ENCODE peak calls at places on chromosomes 13 and 19, in ten cellular contexts. One of them, this sample, is unnamed.

GRCh38 chr13:101307181-101307701 is 109.1 kb downstream of the NALCN start:
- DNase-seq in substantia nigra: no peak
- DNase-seq in frontal cortex: no peak
- DNase-seq in stimulated activated CD8-positive, alpha-beta memory T cell treated with anti-CD3 and anti-CD28 coated beads, Interleukin-4, amount 100 ng/mL, for 1 hour: no peak
- DNase-seq in activated CD4-positive, alpha-beta T cell treated with anti-CD3 and anti-CD28 coated beads for 1 hour: no peak
- DNase-seq in Kasumi-1: no peak
- DNase-seq in effector memory CD8-positive, alpha-beta T cell: no peak
- DNase-seq in myocyte: peak
- DNase-seq in lung: no peak
- DNase-seq in GM19239: no peak
- DNase-seq in this sample: no peak

GRCh38 chr13:29039212-29039611 is 219.1 kb downstream of the MTUS2 start:
- DNase-seq in substantia nigra: no peak
- DNase-seq in frontal cortex: no peak
- DNase-seq in stimulated activated CD8-positive, alpha-beta memory T cell treated with anti-CD3 and anti-CD28 coated beads, Interleukin-4, amount 100 ng/mL, for 1 hour: no peak
- DNase-seq in activated CD4-positive, alpha-beta T cell treated with anti-CD3 and anti-CD28 coated beads for 1 hour: no peak
- DNase-seq in Kasumi-1: no peak
- DNase-seq in effector memory CD8-positive, alpha-beta T cell: no peak
- DNase-seq in myocyte: no peak
- DNase-seq in lung: no peak
- DNase-seq in GM19239: no peak
- DNase-seq in this sample: no peak

GRCh38 chr13:87123987-87124784 is 547.0 kb upstream of the SLITRK5 start:
- DNase-seq in substantia nigra: no peak
- DNase-seq in frontal cortex: no peak
- DNase-seq in stimulated activated CD8-positive, alpha-beta memory T cell treated with anti-CD3 and anti-CD28 coated beads, Interleukin-4, amount 100 ng/mL, for 1 hour: no peak
- DNase-seq in activated CD4-positive, alpha-beta T cell treated with anti-CD3 and anti-CD28 coated beads for 1 hour: no peak
- DNase-seq in Kasumi-1: peak
- DNase-seq in effector memory CD8-positive, alpha-beta T cell: no peak
- DNase-seq in myocyte: peak
- DNase-seq in lung: no peak
- DNase-seq in GM19239: no peak
- DNase-seq in this sample: no peak

GRCh38 chr13:60267498-60268202 is 103.9 kb upstream of the DIAPH3 start:
- DNase-seq in substantia nigra: no peak
- DNase-seq in frontal cortex: no peak
- DNase-seq in stimulated activated CD8-positive, alpha-beta memory T cell treated with anti-CD3 and anti-CD28 coated beads, Interleukin-4, amount 100 ng/mL, for 1 hour: no peak
- DNase-seq in activated CD4-positive, alpha-beta T cell treated with anti-CD3 and anti-CD28 coated beads for 1 hour: no peak
- DNase-seq in Kasumi-1: no peak
- DNase-seq in effector memory CD8-positive, alpha-beta T cell: peak
- DNase-seq in myocyte: peak
- DNase-seq in lung: no peak
- DNase-seq in GM19239: no peak
- DNase-seq in this sample: no peak

GRCh38 chr19:49939721-49940481 is 10.6 kb upstream of the NUP62 start:
- DNase-seq in substantia nigra: no peak
- DNase-seq in frontal cortex: no peak
- DNase-seq in stimulated activated CD8-positive, alpha-beta memory T cell treated with anti-CD3 and anti-CD28 coated beads, Interleukin-4, amount 100 ng/mL, for 1 hour: no peak
- DNase-seq in activated CD4-positive, alpha-beta T cell treated with anti-CD3 and anti-CD28 coated beads for 1 hour: no peak
- DNase-seq in Kasumi-1: no peak
- DNase-seq in effector memory CD8-positive, alpha-beta T cell: no peak
- DNase-seq in myocyte: no peak
- DNase-seq in lung: no peak
- DNase-seq in GM19239: no peak
- DNase-seq in this sample: no peak

GRCh38 chr13:40130871-40131636 is 475.6 kb downstream of the COG6 start:
- DNase-seq in substantia nigra: no peak
- DNase-seq in frontal cortex: no peak
- DNase-seq in stimulated activated CD8-positive, alpha-beta memory T cell treated with anti-CD3 and anti-CD28 coated beads, Interleukin-4, amount 100 ng/mL, for 1 hour: no peak
- DNase-seq in activated CD4-positive, alpha-beta T cell treated with anti-CD3 and anti-CD28 coated beads for 1 hour: no peak
- DNase-seq in Kasumi-1: no peak
- DNase-seq in effector memory CD8-positive, alpha-beta T cell: no peak
- DNase-seq in myocyte: no peak
- DNase-seq in lung: no peak
- DNase-seq in GM19239: no peak
- DNase-seq in this sample: no peak

GRCh38 chr13:33958964-33959363 is 141.0 kb downstream of the RFC3 start:
- DNase-seq in substantia nigra: no peak
- DNase-seq in frontal cortex: no peak
- DNase-seq in stimulated activated CD8-positive, alpha-beta memory T cell treated with anti-CD3 and anti-CD28 coated beads, Interleukin-4, amount 100 ng/mL, for 1 hour: no peak
- DNase-seq in activated CD4-positive, alpha-beta T cell treated with anti-CD3 and anti-CD28 coated beads for 1 hour: no peak
- DNase-seq in Kasumi-1: no peak
- DNase-seq in effector memory CD8-positive, alpha-beta T cell: no peak
- DNase-seq in myocyte: no peak
- DNase-seq in lung: no peak
- DNase-seq in GM19239: no peak
- DNase-seq in this sample: no peak

GRCh38 chr13:113526466-113527220 is 36.1 kb upstream of the DCUN1D2 start:
- DNase-seq in substantia nigra: no peak
- DNase-seq in frontal cortex: no peak
- DNase-seq in stimulated activated CD8-positive, alpha-beta memory T cell treated with anti-CD3 and anti-CD28 coated beads, Interleukin-4, amount 100 ng/mL, for 1 hour: no peak
- DNase-seq in activated CD4-positive, alpha-beta T cell treated with anti-CD3 and anti-CD28 coated beads for 1 hour: no peak
- DNase-seq in Kasumi-1: no peak
- DNase-seq in effector memory CD8-positive, alpha-beta T cell: no peak
- DNase-seq in myocyte: no peak
- DNase-seq in lung: no peak
- DNase-seq in GM19239: no peak
- DNase-seq in this sample: no peak

GRCh38 chr19:738509-739128 is 12.3 kb upstream of the MISP start:
- DNase-seq in substantia nigra: no peak
- DNase-seq in frontal cortex: no peak
- DNase-seq in stimulated activated CD8-positive, alpha-beta memory T cell treated with anti-CD3 and anti-CD28 coated beads, Interleukin-4, amount 100 ng/mL, for 1 hour: no peak
- DNase-seq in activated CD4-positive, alpha-beta T cell treated with anti-CD3 and anti-CD28 coated beads for 1 hour: no peak
- DNase-seq in Kasumi-1: no peak
- DNase-seq in effector memory CD8-positive, alpha-beta T cell: no peak
- DNase-seq in myocyte: no peak
- DNase-seq in lung: no peak
- DNase-seq in GM19239: no peak
- DNase-seq in this sample: no peak

GRCh38 chr19:11478167-11479089 is 2.4 kb downstream of the ELAVL3 start:
- DNase-seq in substantia nigra: peak
- DNase-seq in frontal cortex: no peak
- DNase-seq in stimulated activated CD8-positive, alpha-beta memory T cell treated with anti-CD3 and anti-CD28 coated beads, Interleukin-4, amount 100 ng/mL, for 1 hour: no peak
- DNase-seq in activated CD4-positive, alpha-beta T cell treated with anti-CD3 and anti-CD28 coated beads for 1 hour: no peak
- DNase-seq in Kasumi-1: no peak
- DNase-seq in effector memory CD8-positive, alpha-beta T cell: no peak
- DNase-seq in myocyte: no peak
- DNase-seq in lung: no peak
- DNase-seq in GM19239: no peak
- DNase-seq in this sample: no peak

GRCh38 chr13:100674363-100674847 is at the start of gene TMTC4:
- DNase-seq in substantia nigra: no peak
- DNase-seq in frontal cortex: no peak
- DNase-seq in stimulated activated CD8-positive, alpha-beta memory T cell treated with anti-CD3 and anti-CD28 coated beads, Interleukin-4, amount 100 ng/mL, for 1 hour: no peak
- DNase-seq in activated CD4-positive, alpha-beta T cell treated with anti-CD3 and anti-CD28 coated beads for 1 hour: no peak
- DNase-seq in Kasumi-1: no peak
- DNase-seq in effector memory CD8-positive, alpha-beta T cell: no peak
- DNase-seq in myocyte: no peak
- DNase-seq in lung: no peak
- DNase-seq in GM19239: peak
- DNase-seq in this sample: no peak

GRCh38 chr13:29428310-29428991 is 167.0 kb downstream of the SLC7A1 start:
- DNase-seq in substantia nigra: no peak
- DNase-seq in frontal cortex: peak
- DNase-seq in stimulated activated CD8-positive, alpha-beta memory T cell treated with anti-CD3 and anti-CD28 coated beads, Interleukin-4, amount 100 ng/mL, for 1 hour: no peak
- DNase-seq in activated CD4-positive, alpha-beta T cell treated with anti-CD3 and anti-CD28 coated beads for 1 hour: no peak
- DNase-seq in Kasumi-1: no peak
- DNase-seq in effector memory CD8-positive, alpha-beta T cell: no peak
- DNase-seq in myocyte: peak
- DNase-seq in lung: no peak
- DNase-seq in GM19239: no peak
- DNase-seq in this sample: no peak

GRCh38 chr19:35141627-35142401 is 1.2 kb upstream of the FXYD7 start:
- DNase-seq in substantia nigra: no peak
- DNase-seq in frontal cortex: no peak
- DNase-seq in stimulated activated CD8-positive, alpha-beta memory T cell treated with anti-CD3 and anti-CD28 coated beads, Interleukin-4, amount 100 ng/mL, for 1 hour: no peak
- DNase-seq in activated CD4-positive, alpha-beta T cell treated with anti-CD3 and anti-CD28 coated beads for 1 hour: no peak
- DNase-seq in Kasumi-1: no peak
- DNase-seq in effector memory CD8-positive, alpha-beta T cell: no peak
- DNase-seq in myocyte: no peak
- DNase-seq in lung: no peak
- DNase-seq in GM19239: no peak
- DNase-seq in this sample: no peak

GRCh38 chr13:70249332-70250064 is 141.2 kb upstream of the KLHL1 start:
- DNase-seq in substantia nigra: no peak
- DNase-seq in frontal cortex: no peak
- DNase-seq in stimulated activated CD8-positive, alpha-beta memory T cell treated with anti-CD3 and anti-CD28 coated beads, Interleukin-4, amount 100 ng/mL, for 1 hour: no peak
- DNase-seq in activated CD4-positive, alpha-beta T cell treated with anti-CD3 and anti-CD28 coated beads for 1 hour: no peak
- DNase-seq in Kasumi-1: no peak
- DNase-seq in effector memory CD8-positive, alpha-beta T cell: no peak
- DNase-seq in myocyte: no peak
- DNase-seq in lung: no peak
- DNase-seq in GM19239: no peak
- DNase-seq in this sample: no peak

GRCh38 chr19:29371766-29372415 is 153.9 kb upstream of the VSTM2B start:
- DNase-seq in substantia nigra: no peak
- DNase-seq in frontal cortex: no peak
- DNase-seq in stimulated activated CD8-positive, alpha-beta memory T cell treated with anti-CD3 and anti-CD28 coated beads, Interleukin-4, amount 100 ng/mL, for 1 hour: no peak
- DNase-seq in activated CD4-positive, alpha-beta T cell treated with anti-CD3 and anti-CD28 coated beads for 1 hour: no peak
- DNase-seq in Kasumi-1: no peak
- DNase-seq in effector memory CD8-positive, alpha-beta T cell: no peak
- DNase-seq in myocyte: no peak
- DNase-seq in lung: no peak
- DNase-seq in GM19239: no peak
- DNase-seq in this sample: peak

GRCh38 chr13:50444726-50445125 is 398.8 kb downstream of the DLEU7 start:
- DNase-seq in substantia nigra: no peak
- DNase-seq in frontal cortex: no peak
- DNase-seq in stimulated activated CD8-positive, alpha-beta memory T cell treated with anti-CD3 and anti-CD28 coated beads, Interleukin-4, amount 100 ng/mL, for 1 hour: no peak
- DNase-seq in activated CD4-positive, alpha-beta T cell treated with anti-CD3 and anti-CD28 coated beads for 1 hour: no peak
- DNase-seq in Kasumi-1: no peak
- DNase-seq in effector memory CD8-positive, alpha-beta T cell: no peak
- DNase-seq in myocyte: no peak
- DNase-seq in lung: no peak
- DNase-seq in GM19239: no peak
- DNase-seq in this sample: no peak

GRCh38 chr19:35776102-35776788 is 881 bp downstream of the ARHGAP33 start:
- DNase-seq in substantia nigra: no peak
- DNase-seq in frontal cortex: peak
- DNase-seq in stimulated activated CD8-positive, alpha-beta memory T cell treated with anti-CD3 and anti-CD28 coated beads, Interleukin-4, amount 100 ng/mL, for 1 hour: no peak
- DNase-seq in activated CD4-positive, alpha-beta T cell treated with anti-CD3 and anti-CD28 coated beads for 1 hour: no peak
- DNase-seq in Kasumi-1: no peak
- DNase-seq in effector memory CD8-positive, alpha-beta T cell: no peak
- DNase-seq in myocyte: no peak
- DNase-seq in lung: no peak
- DNase-seq in GM19239: no peak
- DNase-seq in this sample: no peak

GRCh38 chr19:4185413-4186086 is 3.1 kb downstream of the ANKRD24 start:
- DNase-seq in substantia nigra: no peak
- DNase-seq in frontal cortex: no peak
- DNase-seq in stimulated activated CD8-positive, alpha-beta memory T cell treated with anti-CD3 and anti-CD28 coated beads, Interleukin-4, amount 100 ng/mL, for 1 hour: no peak
- DNase-seq in activated CD4-positive, alpha-beta T cell treated with anti-CD3 and anti-CD28 coated beads for 1 hour: no peak
- DNase-seq in Kasumi-1: no peak
- DNase-seq in effector memory CD8-positive, alpha-beta T cell: no peak
- DNase-seq in myocyte: no peak
- DNase-seq in lung: no peak
- DNase-seq in GM19239: no peak
- DNase-seq in this sample: no peak

GRCh38 chr19:16363133-16363851 is 38.7 kb downstream of the KLF2 start:
- DNase-seq in substantia nigra: no peak
- DNase-seq in frontal cortex: no peak
- DNase-seq in stimulated activated CD8-positive, alpha-beta memory T cell treated with anti-CD3 and anti-CD28 coated beads, Interleukin-4, amount 100 ng/mL, for 1 hour: no peak
- DNase-seq in activated CD4-positive, alpha-beta T cell treated with anti-CD3 and anti-CD28 coated beads for 1 hour: no peak
- DNase-seq in Kasumi-1: no peak
- DNase-seq in effector memory CD8-positive, alpha-beta T cell: no peak
- DNase-seq in myocyte: no peak
- DNase-seq in lung: peak
- DNase-seq in GM19239: no peak
- DNase-seq in this sample: no peak

GRCh38 chr13:51801631-51802099 is 2.3 kb downstream of the DHRS12 start:
- DNase-seq in substantia nigra: peak
- DNase-seq in frontal cortex: peak
- DNase-seq in stimulated activated CD8-positive, alpha-beta memory T cell treated with anti-CD3 and anti-CD28 coated beads, Interleukin-4, amount 100 ng/mL, for 1 hour: no peak
- DNase-seq in activated CD4-positive, alpha-beta T cell treated with anti-CD3 and anti-CD28 coated beads for 1 hour: no peak
- DNase-seq in Kasumi-1: no peak
- DNase-seq in effector memory CD8-positive, alpha-beta T cell: no peak
- DNase-seq in myocyte: peak
- DNase-seq in lung: peak
- DNase-seq in GM19239: no peak
- DNase-seq in this sample: peak

GRCh38 chr13:113734099-113734825 is 24.8 kb upstream of the TMEM255B start:
- DNase-seq in substantia nigra: no peak
- DNase-seq in frontal cortex: no peak
- DNase-seq in stimulated activated CD8-positive, alpha-beta memory T cell treated with anti-CD3 and anti-CD28 coated beads, Interleukin-4, amount 100 ng/mL, for 1 hour: no peak
- DNase-seq in activated CD4-positive, alpha-beta T cell treated with anti-CD3 and anti-CD28 coated beads for 1 hour: no peak
- DNase-seq in Kasumi-1: no peak
- DNase-seq in effector memory CD8-positive, alpha-beta T cell: no peak
- DNase-seq in myocyte: no peak
- DNase-seq in lung: no peak
- DNase-seq in GM19239: no peak
- DNase-seq in this sample: no peak

GRCh38 chr13:105920375-105920774 is 615.1 kb downstream of the EFNB2 start:
- DNase-seq in substantia nigra: no peak
- DNase-seq in frontal cortex: no peak
- DNase-seq in stimulated activated CD8-positive, alpha-beta memory T cell treated with anti-CD3 and anti-CD28 coated beads, Interleukin-4, amount 100 ng/mL, for 1 hour: no peak
- DNase-seq in activated CD4-positive, alpha-beta T cell treated with anti-CD3 and anti-CD28 coated beads for 1 hour: no peak
- DNase-seq in Kasumi-1: no peak
- DNase-seq in effector memory CD8-positive, alpha-beta T cell: no peak
- DNase-seq in myocyte: no peak
- DNase-seq in lung: no peak
- DNase-seq in GM19239: no peak
- DNase-seq in this sample: no peak

GRCh38 chr13:74325106-74325505 is 190.9 kb upstream of the KLF12 start:
- DNase-seq in substantia nigra: no peak
- DNase-seq in frontal cortex: peak
- DNase-seq in stimulated activated CD8-positive, alpha-beta memory T cell treated with anti-CD3 and anti-CD28 coated beads, Interleukin-4, amount 100 ng/mL, for 1 hour: no peak
- DNase-seq in activated CD4-positive, alpha-beta T cell treated with anti-CD3 and anti-CD28 coated beads for 1 hour: no peak
- DNase-seq in Kasumi-1: no peak
- DNase-seq in effector memory CD8-positive, alpha-beta T cell: no peak
- DNase-seq in myocyte: peak
- DNase-seq in lung: no peak
- DNase-seq in GM19239: no peak
- DNase-seq in this sample: no peak

GRCh38 chr13:114067886-114068722 is 64.3 kb downstream of the RASA3 start:
- DNase-seq in substantia nigra: no peak
- DNase-seq in frontal cortex: no peak
- DNase-seq in stimulated activated CD8-positive, alpha-beta memory T cell treated with anti-CD3 and anti-CD28 coated beads, Interleukin-4, amount 100 ng/mL, for 1 hour: no peak
- DNase-seq in activated CD4-positive, alpha-beta T cell treated with anti-CD3 and anti-CD28 coated beads for 1 hour: no peak
- DNase-seq in Kasumi-1: no peak
- DNase-seq in effector memory CD8-positive, alpha-beta T cell: no peak
- DNase-seq in myocyte: no peak
- DNase-seq in lung: no peak
- DNase-seq in GM19239: no peak
- DNase-seq in this sample: no peak

GRCh38 chr19:42023121-42023942 is 29.3 kb upstream of the ATP1A3 start:
- DNase-seq in substantia nigra: no peak
- DNase-seq in frontal cortex: no peak
- DNase-seq in stimulated activated CD8-positive, alpha-beta memory T cell treated with anti-CD3 and anti-CD28 coated beads, Interleukin-4, amount 100 ng/mL, for 1 hour: no peak
- DNase-seq in activated CD4-positive, alpha-beta T cell treated with anti-CD3 and anti-CD28 coated beads for 1 hour: no peak
- DNase-seq in Kasumi-1: no peak
- DNase-seq in effector memory CD8-positive, alpha-beta T cell: no peak
- DNase-seq in myocyte: no peak
- DNase-seq in lung: no peak
- DNase-seq in GM19239: no peak
- DNase-seq in this sample: no peak

GRCh38 chr13:100887729-100888151 is 213.1 kb upstream of the TMTC4 start:
- DNase-seq in substantia nigra: no peak
- DNase-seq in frontal cortex: no peak
- DNase-seq in stimulated activated CD8-positive, alpha-beta memory T cell treated with anti-CD3 and anti-CD28 coated beads, Interleukin-4, amount 100 ng/mL, for 1 hour: no peak
- DNase-seq in activated CD4-positive, alpha-beta T cell treated with anti-CD3 and anti-CD28 coated beads for 1 hour: no peak
- DNase-seq in Kasumi-1: no peak
- DNase-seq in effector memory CD8-positive, alpha-beta T cell: no peak
- DNase-seq in myocyte: peak
- DNase-seq in lung: no peak
- DNase-seq in GM19239: no peak
- DNase-seq in this sample: no peak

GRCh38 chr13:33536639-33537425 is 251.3 kb upstream of the STARD13 start:
- DNase-seq in substantia nigra: no peak
- DNase-seq in frontal cortex: no peak
- DNase-seq in stimulated activated CD8-positive, alpha-beta memory T cell treated with anti-CD3 and anti-CD28 coated beads, Interleukin-4, amount 100 ng/mL, for 1 hour: no peak
- DNase-seq in activated CD4-positive, alpha-beta T cell treated with anti-CD3 and anti-CD28 coated beads for 1 hour: no peak
- DNase-seq in Kasumi-1: no peak
- DNase-seq in effector memory CD8-positive, alpha-beta T cell: no peak
- DNase-seq in myocyte: peak
- DNase-seq in lung: no peak
- DNase-seq in GM19239: no peak
- DNase-seq in this sample: no peak

GRCh38 chr13:77860621-77861020 is 58.0 kb downstream of the EDNRB start:
- DNase-seq in substantia nigra: no peak
- DNase-seq in frontal cortex: no peak
- DNase-seq in stimulated activated CD8-positive, alpha-beta memory T cell treated with anti-CD3 and anti-CD28 coated beads, Interleukin-4, amount 100 ng/mL, for 1 hour: no peak
- DNase-seq in activated CD4-positive, alpha-beta T cell treated with anti-CD3 and anti-CD28 coated beads for 1 hour: no peak
- DNase-seq in Kasumi-1: peak
- DNase-seq in effector memory CD8-positive, alpha-beta T cell: no peak
- DNase-seq in myocyte: peak
- DNase-seq in lung: no peak
- DNase-seq in GM19239: no peak
- DNase-seq in this sample: no peak